ENCODE peak calls at places on chromosomes 3 and 15, in eight cellular contexts. One of them, this sample, is unnamed.

GRCh38 chr15:38412466-38412865 is 41.5 kb upstream of the FAM98B start:
- DNase-seq in KBM-7: no peak
- DNase-seq in left ventricle myocardium superior: no peak
- DNase-seq in NCI-H1694: no peak
- DNase-seq in GF-D8: no peak
- DNase-seq in CD4-positive, alpha-beta memory T cell: no peak
- DNase-seq in lower lobe of right lung: no peak
- DNase-seq in thyroid gland: no peak
- DNase-seq in this sample: no peak

GRCh38 chr15:44813231-44813630 is 76.9 kb downstream of the TRIM69 start:
- DNase-seq in GF-D8: no peak
- DNase-seq in NCI-H1694: no peak
- DNase-seq in lower lobe of right lung: no peak
- DNase-seq in left ventricle myocardium superior: no peak
- DNase-seq in thyroid gland: no peak
- DNase-seq in CD4-positive, alpha-beta memory T cell: no peak
- DNase-seq in KBM-7: no peak
- DNase-seq in this sample: no peak

GRCh38 chr3:8416965-8417364 is 84.7 kb upstream of the LMCD1 start:
- DNase-seq in GF-D8: no peak
- DNase-seq in thyroid gland: peak
- DNase-seq in lower lobe of right lung: peak
- DNase-seq in left ventricle myocardium superior: peak
- DNase-seq in CD4-positive, alpha-beta memory T cell: no peak
- DNase-seq in NCI-H1694: no peak
- DNase-seq in KBM-7: peak
- DNase-seq in this sample: no peak

GRCh38 chr15:76514292-76514691 is 177.7 kb downstream of the ISL2 start:
- DNase-seq in NCI-H1694: peak
- DNase-seq in GF-D8: no peak
- DNase-seq in KBM-7: no peak
- DNase-seq in thyroid gland: no peak
- DNase-seq in CD4-positive, alpha-beta memory T cell: no peak
- DNase-seq in left ventricle myocardium superior: no peak
- DNase-seq in lower lobe of right lung: no peak
- DNase-seq in this sample: no peak

GRCh38 chr3:15327941-15328340 is 4.4 kb downstream of the SH3BP5 start:
- DNase-seq in GF-D8: no peak
- DNase-seq in CD4-positive, alpha-beta memory T cell: no peak
- DNase-seq in left ventricle myocardium superior: peak
- DNase-seq in KBM-7: peak
- DNase-seq in NCI-H1694: no peak
- DNase-seq in thyroid gland: peak
- DNase-seq in lower lobe of right lung: no peak
- DNase-seq in this sample: no peak

GRCh38 chr3:72657666-72658065 is 190.6 kb downstream of the SHQ1 start:
- DNase-seq in NCI-H1694: no peak
- DNase-seq in GF-D8: no peak
- DNase-seq in left ventricle myocardium superior: no peak
- DNase-seq in CD4-positive, alpha-beta memory T cell: peak
- DNase-seq in thyroid gland: peak
- DNase-seq in lower lobe of right lung: no peak
- DNase-seq in KBM-7: no peak
- DNase-seq in this sample: no peak

GRCh38 chr3:129045675-129046036 is 14.9 kb upstream of the GP9 start:
- DNase-seq in thyroid gland: no peak
- DNase-seq in CD4-positive, alpha-beta memory T cell: peak
- DNase-seq in lower lobe of right lung: no peak
- DNase-seq in KBM-7: no peak
- DNase-seq in left ventricle myocardium superior: peak
- DNase-seq in GF-D8: no peak
- DNase-seq in NCI-H1694: no peak
- DNase-seq in this sample: no peak

GRCh38 chr3:35739964-35740527 is 100.7 kb downstream of the ARPP21 start:
- DNase-seq in left ventricle myocardium superior: no peak
- DNase-seq in thyroid gland: no peak
- DNase-seq in lower lobe of right lung: no peak
- DNase-seq in NCI-H1694: no peak
- DNase-seq in CD4-positive, alpha-beta memory T cell: no peak
- DNase-seq in GF-D8: no peak
- DNase-seq in KBM-7: no peak
- DNase-seq in this sample: no peak

GRCh38 chr3:182921665-182922355 is 58.5 kb downstream of the DCUN1D1 start:
- DNase-seq in thyroid gland: no peak
- DNase-seq in GF-D8: no peak
- DNase-seq in left ventricle myocardium superior: no peak
- DNase-seq in lower lobe of right lung: no peak
- DNase-seq in KBM-7: no peak
- DNase-seq in NCI-H1694: no peak
- DNase-seq in CD4-positive, alpha-beta memory T cell: no peak
- DNase-seq in this sample: no peak

GRCh38 chr3:106006001-106006400 is 137.2 kb upstream of the CBLB start:
- DNase-seq in lower lobe of right lung: no peak
- DNase-seq in KBM-7: no peak
- DNase-seq in left ventricle myocardium superior: no peak
- DNase-seq in GF-D8: no peak
- DNase-seq in CD4-positive, alpha-beta memory T cell: no peak
- DNase-seq in thyroid gland: no peak
- DNase-seq in NCI-H1694: no peak
- DNase-seq in this sample: no peak

GRCh38 chr3:16300881-16301359 is 35.9 kb downstream of the OXNAD1 start:
- DNase-seq in thyroid gland: no peak
- DNase-seq in GF-D8: peak
- DNase-seq in NCI-H1694: no peak
- DNase-seq in lower lobe of right lung: no peak
- DNase-seq in CD4-positive, alpha-beta memory T cell: peak
- DNase-seq in KBM-7: peak
- DNase-seq in left ventricle myocardium superior: no peak
- DNase-seq in this sample: no peak

This sample was measured in mesenteric fat pad.